ENCODE peak calls at places on chromosomes 3 and 15, in nine cellular contexts. One of them, this sample, is unnamed.

GRCh38 chr15:78364233-78364632 is 24.1 kb downstream of the CRABP1 start:
- DNase-seq in A549: no peak
- DNase-seq in adrenal gland: no peak
- DNase-seq in heart left ventricle: no peak
- DNase-seq in suprapubic skin: no peak
- DNase-seq in upper lobe of left lung: no peak
- DNase-seq in body of pancreas: no peak
- DNase-seq in IMR-90: no peak
- DNase-seq in uterus: no peak
- DNase-seq in this sample: no peak

GRCh38 chr3:53023072-53023823 is 22.6 kb downstream of the SFMBT1 start:
- DNase-seq in A549: no peak
- DNase-seq in adrenal gland: no peak
- DNase-seq in heart left ventricle: no peak
- DNase-seq in suprapubic skin: no peak
- DNase-seq in upper lobe of left lung: no peak
- DNase-seq in body of pancreas: no peak
- DNase-seq in IMR-90: no peak
- DNase-seq in uterus: no peak
- DNase-seq in this sample: no peak

GRCh38 chr3:107431298-107432012 is 54.2 kb downstream of the CCDC54 start:
- DNase-seq in A549: peak; percentile 82
- DNase-seq in adrenal gland: peak; percentile 79
- DNase-seq in heart left ventricle: peak; percentile 83
- DNase-seq in suprapubic skin: peak; percentile 80
- DNase-seq in upper lobe of left lung: peak; percentile 70
- DNase-seq in body of pancreas: peak; percentile 75
- DNase-seq in IMR-90: peak; percentile 50
- DNase-seq in uterus: peak; percentile 70
- DNase-seq in this sample: peak; percentile 5

GRCh38 chr15:88467935-88468528 is 524 bp downstream of the MRPS11 start:
- DNase-seq in A549: peak; percentile 25
- DNase-seq in adrenal gland: no peak
- DNase-seq in heart left ventricle: no peak
- DNase-seq in suprapubic skin: no peak
- DNase-seq in upper lobe of left lung: no peak
- DNase-seq in body of pancreas: no peak
- DNase-seq in IMR-90: peak; percentile 14
- DNase-seq in uterus: no peak
- DNase-seq in this sample: no peak

GRCh38 chr3:141828487-141829284 is 47.8 kb upstream of the ATP1B3 start:
- DNase-seq in A549: no peak
- DNase-seq in adrenal gland: no peak
- DNase-seq in heart left ventricle: no peak
- DNase-seq in suprapubic skin: peak; percentile 81
- DNase-seq in upper lobe of left lung: peak; percentile 71
- DNase-seq in body of pancreas: peak; percentile 65
- DNase-seq in IMR-90: peak; percentile 3
- DNase-seq in uterus: no peak
- DNase-seq in this sample: no peak

GRCh38 chr3:196207159-196207832 is 3.9 kb downstream of the ZDHHC19 start:
- DNase-seq in A549: no peak
- DNase-seq in adrenal gland: peak; percentile 62
- DNase-seq in heart left ventricle: peak; percentile 3
- DNase-seq in suprapubic skin: peak; percentile 61
- DNase-seq in upper lobe of left lung: no peak
- DNase-seq in body of pancreas: peak; percentile 38
- DNase-seq in IMR-90: no peak
- DNase-seq in uterus: no peak
- DNase-seq in this sample: no peak

GRCh38 chr15:61000276-61000675 is 228.8 kb downstream of the RORA start:
- DNase-seq in A549: no peak
- DNase-seq in adrenal gland: no peak
- DNase-seq in heart left ventricle: no peak
- DNase-seq in suprapubic skin: no peak
- DNase-seq in upper lobe of left lung: no peak
- DNase-seq in body of pancreas: no peak
- DNase-seq in IMR-90: no peak
- DNase-seq in uterus: no peak
- DNase-seq in this sample: no peak

GRCh38 chr3:115961390-115961789 is 338.1 kb downstream of the GAP43 start:
- DNase-seq in A549: no peak
- DNase-seq in adrenal gland: no peak
- DNase-seq in heart left ventricle: no peak
- DNase-seq in suprapubic skin: no peak
- DNase-seq in upper lobe of left lung: no peak
- DNase-seq in body of pancreas: no peak
- DNase-seq in IMR-90: no peak
- DNase-seq in uterus: no peak
- DNase-seq in this sample: no peak

GRCh38 chr3:172626241-172626640 is 84.6 kb downstream of the NCEH1 start:
- DNase-seq in A549: no peak
- DNase-seq in adrenal gland: no peak
- DNase-seq in heart left ventricle: no peak
- DNase-seq in suprapubic skin: no peak
- DNase-seq in upper lobe of left lung: no peak
- DNase-seq in body of pancreas: no peak
- DNase-seq in IMR-90: peak; percentile 74
- DNase-seq in uterus: no peak
- DNase-seq in this sample: no peak

GRCh38 chr15:92394327-92395175 is 870 bp downstream of the ST8SIA2 start:
- DNase-seq in A549: no peak
- DNase-seq in adrenal gland: no peak
- DNase-seq in heart left ventricle: peak; percentile 61
- DNase-seq in suprapubic skin: no peak
- DNase-seq in upper lobe of left lung: no peak
- DNase-seq in body of pancreas: no peak
- DNase-seq in IMR-90: no peak
- DNase-seq in uterus: no peak
- DNase-seq in this sample: no peak

GRCh38 chr3:56593455-56594158 is 36.6 kb downstream of the CCDC66 start:
- DNase-seq in A549: no peak
- DNase-seq in adrenal gland: no peak
- DNase-seq in heart left ventricle: no peak
- DNase-seq in suprapubic skin: no peak
- DNase-seq in upper lobe of left lung: no peak
- DNase-seq in body of pancreas: no peak
- DNase-seq in IMR-90: no peak
- DNase-seq in uterus: no peak
- DNase-seq in this sample: no peak

GRCh38 chr15:43118829-43119228 is 13.0 kb upstream of the UBR1 start:
- DNase-seq in A549: no peak
- DNase-seq in adrenal gland: no peak
- DNase-seq in heart left ventricle: no peak
- DNase-seq in suprapubic skin: no peak
- DNase-seq in upper lobe of left lung: no peak
- DNase-seq in body of pancreas: no peak
- DNase-seq in IMR-90: no peak
- DNase-seq in uterus: no peak
- DNase-seq in this sample: no peak

GRCh38 chr15:78878356-78878755 is 5.7 kb downstream of the MORF4L1 start:
- DNase-seq in A549: no peak
- DNase-seq in adrenal gland: no peak
- DNase-seq in heart left ventricle: no peak
- DNase-seq in suprapubic skin: no peak
- DNase-seq in upper lobe of left lung: no peak
- DNase-seq in body of pancreas: no peak
- DNase-seq in IMR-90: peak; percentile 65
- DNase-seq in uterus: no peak
- DNase-seq in this sample: no peak

GRCh38 chr15:98923159-98923558 is 84.4 kb downstream of the PGPEP1L start:
- DNase-seq in A549: no peak
- DNase-seq in adrenal gland: peak; percentile 41
- DNase-seq in heart left ventricle: no peak
- DNase-seq in suprapubic skin: no peak
- DNase-seq in upper lobe of left lung: no peak
- DNase-seq in body of pancreas: peak; percentile 74
- DNase-seq in IMR-90: no peak
- DNase-seq in uterus: no peak
- DNase-seq in this sample: no peak

GRCh38 chr3:25293736-25294135 is 134.3 kb upstream of the RARB start:
- DNase-seq in A549: peak; percentile 13
- DNase-seq in adrenal gland: no peak
- DNase-seq in heart left ventricle: no peak
- DNase-seq in suprapubic skin: no peak
- DNase-seq in upper lobe of left lung: no peak
- DNase-seq in body of pancreas: no peak
- DNase-seq in IMR-90: no peak
- DNase-seq in uterus: peak; percentile 18
- DNase-seq in this sample: no peak

GRCh38 chr3:61858054-61858453 is 296.7 kb downstream of the PTPRG start:
- DNase-seq in A549: no peak
- DNase-seq in adrenal gland: no peak
- DNase-seq in heart left ventricle: no peak
- DNase-seq in suprapubic skin: no peak
- DNase-seq in upper lobe of left lung: no peak
- DNase-seq in body of pancreas: no peak
- DNase-seq in IMR-90: peak; percentile 56
- DNase-seq in uterus: no peak
- DNase-seq in this sample: no peak

DNA sequence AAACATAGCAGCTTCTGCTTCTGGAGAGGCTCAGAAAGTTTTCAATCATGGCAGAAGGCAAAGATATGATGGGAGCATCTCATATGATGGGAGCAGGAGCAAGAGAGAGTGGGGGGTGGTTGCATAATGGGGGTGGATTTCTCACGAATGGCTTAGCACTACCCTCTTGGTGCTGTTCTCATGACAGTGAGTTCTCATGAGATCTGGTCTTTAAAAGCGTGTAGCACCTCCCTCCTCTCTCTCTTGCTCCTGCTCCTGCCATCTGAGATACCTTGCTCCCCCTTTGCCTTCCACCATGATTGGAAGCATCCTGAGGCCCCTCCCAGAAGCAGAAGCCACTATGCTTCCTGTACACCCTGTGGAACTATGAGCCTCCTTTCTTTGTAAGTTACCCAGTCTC is 22.2 kb downstream of the HGD start:
- DNase-seq in A549: no peak
- DNase-seq in adrenal gland: no peak
- DNase-seq in heart left ventricle: no peak
- DNase-seq in suprapubic skin: no peak
- DNase-seq in upper lobe of left lung: no peak
- DNase-seq in body of pancreas: no peak
- DNase-seq in IMR-90: no peak
- DNase-seq in uterus: no peak
- DNase-seq in this sample: no peak
- TF ChIP-seq POLR2A in A549: no peak
- TF ChIP-seq POLR2A in adrenal gland: no peak
- TF ChIP-seq POLR2A in heart left ventricle: no peak
- TF ChIP-seq POLR2A in suprapubic skin: no peak
- TF ChIP-seq POLR2A in upper lobe of left lung: no peak
- TF ChIP-seq POLR2A in body of pancreas: no peak
- TF ChIP-seq POLR2A in IMR-90: no peak
- TF ChIP-seq POLR2A in uterus: no peak
- TF ChIP-seq POLR2A in this sample: no peak

DNA sequence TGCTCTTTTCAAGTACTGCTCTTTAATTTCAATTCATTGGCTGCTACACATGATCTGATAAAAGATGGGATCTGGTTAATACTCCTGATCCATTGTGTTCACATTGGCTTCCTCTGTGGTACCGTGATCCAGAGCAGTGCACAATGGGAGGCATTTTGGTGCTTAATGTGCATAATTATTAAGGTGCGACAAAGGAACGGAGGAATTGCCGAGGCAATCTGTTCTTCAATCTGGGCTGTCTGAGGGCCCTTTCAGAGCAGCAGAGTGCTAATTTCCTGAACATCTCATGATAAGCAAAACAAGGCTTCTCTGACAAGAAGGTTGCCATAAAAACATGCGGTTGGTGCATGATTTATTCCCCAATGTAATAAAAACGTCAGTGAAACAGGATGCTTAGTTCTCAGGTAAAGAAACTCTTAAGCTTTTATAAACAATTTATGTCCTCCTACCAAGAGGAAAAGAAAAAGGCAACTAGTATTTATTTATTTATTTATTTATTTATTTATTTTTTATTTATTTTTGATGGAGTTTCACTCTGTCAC is 63.9 kb upstream of the EPHA3 start:
- DNase-seq in A549: no peak
- DNase-seq in adrenal gland: no peak
- DNase-seq in heart left ventricle: no peak
- DNase-seq in suprapubic skin: no peak
- DNase-seq in upper lobe of left lung: no peak
- DNase-seq in body of pancreas: no peak
- DNase-seq in IMR-90: no peak
- DNase-seq in uterus: no peak
- DNase-seq in this sample: no peak
- H3K4me3 ChIP-seq in A549: no peak overlapping the region
- H3K4me3 ChIP-seq in adrenal gland: no peak overlapping the region
- H3K4me3 ChIP-seq in heart left ventricle: no peak overlapping the region
- H3K4me3 ChIP-seq in suprapubic skin: no peak overlapping the region
- H3K4me3 ChIP-seq in upper lobe of left lung: no peak overlapping the region
- H3K4me3 ChIP-seq in body of pancreas: no peak overlapping the region
- H3K4me3 ChIP-seq in IMR-90: no peak overlapping the region
- H3K4me3 ChIP-seq in uterus: no peak overlapping the region
- H3K4me3 ChIP-seq in this sample: no peak overlapping the region

GRCh38 chr15:35397027-35397426 is 148.9 kb downstream of the DPH6 start:
- DNase-seq in A549: no peak
- DNase-seq in adrenal gland: no peak
- DNase-seq in heart left ventricle: no peak
- DNase-seq in suprapubic skin: no peak
- DNase-seq in upper lobe of left lung: no peak
- DNase-seq in body of pancreas: no peak
- DNase-seq in IMR-90: peak; percentile 29
- DNase-seq in uterus: no peak
- DNase-seq in this sample: no peak

GRCh38 chr15:35394416-35394815 is 151.5 kb downstream of the DPH6 start:
- DNase-seq in A549: no peak
- DNase-seq in adrenal gland: no peak
- DNase-seq in heart left ventricle: no peak
- DNase-seq in suprapubic skin: no peak
- DNase-seq in upper lobe of left lung: no peak
- DNase-seq in body of pancreas: no peak
- DNase-seq in IMR-90: no peak
- DNase-seq in uterus: no peak
- DNase-seq in this sample: no peak

GRCh38 chr15:35393403-35393802 is 152.6 kb downstream of the DPH6 start:
- DNase-seq in A549: no peak
- DNase-seq in adrenal gland: no peak
- DNase-seq in heart left ventricle: no peak
- DNase-seq in suprapubic skin: no peak
- DNase-seq in upper lobe of left lung: no peak
- DNase-seq in body of pancreas: no peak
- DNase-seq in IMR-90: no peak
- DNase-seq in uterus: no peak
- DNase-seq in this sample: no peak
- TF ChIP-seq POLR2A in A549: no peak
- TF ChIP-seq POLR2A in adrenal gland: no peak
- TF ChIP-seq POLR2A in heart left ventricle: no peak
- TF ChIP-seq POLR2A in suprapubic skin: no peak
- TF ChIP-seq POLR2A in upper lobe of left lung: no peak
- TF ChIP-seq POLR2A in body of pancreas: no peak
- TF ChIP-seq POLR2A in IMR-90: no peak
- TF ChIP-seq POLR2A in uterus: no peak
- TF ChIP-seq POLR2A in this sample: no peak

DNA sequence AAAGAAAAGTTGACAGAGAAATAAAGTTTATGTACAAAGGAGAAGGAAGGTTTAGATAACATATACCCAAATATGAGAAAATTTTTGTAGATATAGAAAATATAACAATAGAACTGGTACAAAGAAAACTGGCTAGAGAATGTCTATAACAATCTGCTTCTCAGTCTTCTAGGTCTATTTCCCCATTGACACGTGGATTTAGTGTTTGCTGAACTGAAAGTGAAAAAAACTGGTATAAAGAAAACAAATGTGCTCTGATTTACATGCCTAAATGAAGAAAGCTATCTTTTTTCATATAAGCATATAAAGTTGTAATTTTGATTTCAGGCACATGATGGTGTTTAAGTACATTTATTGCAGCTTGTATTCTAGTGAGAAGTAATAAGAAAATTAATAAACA is 9.8 kb downstream of the KCNMB2 start:
- DNase-seq in A549: no peak
- DNase-seq in adrenal gland: no peak
- DNase-seq in heart left ventricle: no peak
- DNase-seq in suprapubic skin: no peak
- DNase-seq in upper lobe of left lung: no peak
- DNase-seq in body of pancreas: no peak
- DNase-seq in IMR-90: no peak
- DNase-seq in uterus: no peak
- DNase-seq in this sample: no peak
- H3K4me3 ChIP-seq in A549: no peak overlapping the region
- H3K4me3 ChIP-seq in adrenal gland: no peak overlapping the region
- H3K4me3 ChIP-seq in heart left ventricle: no peak overlapping the region
- H3K4me3 ChIP-seq in suprapubic skin: no peak overlapping the region
- H3K4me3 ChIP-seq in upper lobe of left lung: no peak overlapping the region
- H3K4me3 ChIP-seq in body of pancreas: no peak overlapping the region
- H3K4me3 ChIP-seq in IMR-90: no peak overlapping the region
- H3K4me3 ChIP-seq in uterus: no peak overlapping the region
- H3K4me3 ChIP-seq in this sample: no peak overlapping the region

This sample was measured in esophagus squamous epithelium.